ENCODE peak calls at places on chromosomes 5 and 9, in four cellular contexts. T is M059J, Z is NCI-H774, S is HFFc6. N is an unnamed sample.

GRCh38 chr5:179316111-179316551 is 29.1 kb downstream of the ADAMTS2 start:
- DNase-seq in S (no peak), Z (no peak), T (no peak), N (no peak)

GRCh38 chr9:126232461-126232860 is 94.2 kb upstream of the MVB12B start:
- DNase-seq in T (peak; percentile 8), Z (no peak), S (no peak), N (no peak)

GRCh38 chr5:172791291-172791690 is 20.3 kb upstream of the DUSP1 start:
- DNase-seq in Z (no peak), T (no peak), S (no peak), N (no peak)

GRCh38 chr5:163535290-163535689 is 29.9 kb downstream of the MAT2B start:
- DNase-seq in Z (no peak), S (no peak), T (no peak), N (no peak)

GRCh38 chr5:38638656-38639055 is 82.2 kb upstream of the LIFR start:
- DNase-seq in S (no peak), Z (no peak), T (no peak), N (no peak)

GRCh38 chr5:84260140-84260539 is 124.5 kb downstream of the EDIL3 start:
- DNase-seq in T (no peak), S (no peak), Z (no peak), N (no peak)

GRCh38 chr5:155047818-155048217 is 34.3 kb downstream of the KIF4B start:
- DNase-seq in Z (no peak), T (no peak), S (no peak), N (no peak)

GRCh38 chr5:68027519-68027918 is 188.0 kb upstream of the PIK3R1 start:
- DNase-seq in T (peak; percentile 85), S (peak; percentile 87), Z (no peak), N (no peak)

GRCh38 chr9:92467511-92467910 is 14.8 kb downstream of the ASPN start:
- DNase-seq in T (no peak), Z (no peak), S (no peak), N (no peak)

GRCh38 chr5:139389701-139390638 is at the start of gene MZB1:
- DNase-seq in Z (no peak), S (no peak), T (no peak), N (no peak)

GRCh38 chr9:84271004-84271886 is 69.3 kb downstream of the SLC28A3 start:
- DNase-seq in S (peak; percentile 39), T (peak; percentile 86), Z (no peak), N (no peak)

GRCh38 chr9:107751522-107752235 is 262.1 kb upstream of the KLF4 start:
- DNase-seq in Z (no peak), T (peak; percentile 88), S (peak; percentile 66), N (no peak)

GRCh38 chr9:71858812-71859211 is 52.2 kb downstream of the ABHD17B start:
- DNase-seq in T (peak; percentile 54), Z (no peak), S (peak; percentile 19), N (no peak)

GRCh38 chr5:53882637-53883036 is 322.2 kb downstream of the NDUFS4 start:
- DNase-seq in T (no peak), S (no peak), Z (no peak), N (no peak)

GRCh38 chr9:112711050-112711689 is 6.7 kb downstream of the INIP start:
- DNase-seq in S (peak; percentile 51), T (peak; percentile 44), Z (no peak), N (no peak)

GRCh38 chr9:13817754-13818278 is 496.1 kb downstream of the NFIB start:
- DNase-seq in T (no peak), Z (no peak), S (no peak), N (no peak)

GRCh38 chr9:119818726-119819435 is 449.6 kb upstream of the BRINP1 start:
- DNase-seq in S (no peak), T (no peak), Z (no peak), N (no peak)

GRCh38 chr9:126151671-126152050 is 175.0 kb upstream of the MVB12B start:
- DNase-seq in Z (peak; percentile 42), S (no peak), T (peak; percentile 31), N (no peak)

GRCh38 chr9:69308217-69308931 is 16.6 kb upstream of the ENTREP1 start:
- DNase-seq in S (no peak), Z (no peak), T (no peak), N (no peak)

GRCh38 chr9:130138791-130139190 is 33.4 kb upstream of the NCS1 start:
- DNase-seq in S (peak; percentile 95), Z (no peak), T (peak; percentile 99), N (no peak)

GRCh38 chr5:177336112-177336511 is 15.4 kb downstream of the LMAN2 start:
- DNase-seq in S (no peak), Z (no peak), T (peak; percentile 22), N (no peak)

GRCh38 chr5:151213803-151214613 is 9.9 kb downstream of the CCDC69 start:
- DNase-seq in Z (no peak), T (peak; percentile 46), S (no peak), N (no peak)

GRCh38 chr9:109912082-109912581 is 132.1 kb downstream of the PALM2AKAP2 start:
- DNase-seq in S (peak; percentile 88), Z (no peak), T (peak; percentile 87), N (no peak)

GRCh38 chr9:130461218-130461630 is 16.5 kb downstream of the ASS1 start:
- DNase-seq in Z (peak; percentile 35), T (peak; percentile 48), S (no peak), N (peak; percentile 25)

GRCh38 chr9:34591091-34591910 is 1.8 kb upstream of the CNTFR start:
- DNase-seq in S (peak; percentile 54), Z (peak; percentile 45), T (peak; percentile 73), N (peak; percentile 34)

GRCh38 chr9:713046-713445 is 128.5 kb upstream of the DMRT1 start:
- DNase-seq in S (no peak), T (no peak), Z (no peak), N (no peak)

GRCh38 chr9:22395585-22396205 is 50.9 kb upstream of the DMRTA1 start:
- DNase-seq in Z (no peak), S (peak; percentile 31), T (peak; percentile 93), N (no peak)

GRCh38 chr5:67976812-67977455 is 238.6 kb upstream of the PIK3R1 start:
- DNase-seq in T (no peak), S (no peak), Z (no peak), N (no peak)

GRCh38 chr5:175464414-175465233 is 13.7 kb upstream of the SFXN1 start:
- DNase-seq in S (peak; percentile 23), T (peak; percentile 51), Z (peak; percentile 86), N (peak; percentile 63)

GRCh38 chr5:124659798-124660197 is 86.6 kb downstream of the ZNF608 start:
- DNase-seq in T (no peak), Z (no peak), S (no peak), N (no peak)

GRCh38 chr5:9483251-9483650 is 62.6 kb downstream of the SEMA5A start:
- DNase-seq in Z (no peak), T (peak; percentile 22), S (peak; percentile 19), N (no peak)

GRCh38 chr9:114367406-114367805 is 20.4 kb downstream of the AKNA start:
- DNase-seq in S (no peak), T (no peak), Z (no peak), N (no peak)

GRCh38 chr5:40717281-40717680 is 37.6 kb downstream of the PTGER4 start:
- DNase-seq in S (peak; percentile 57), T (peak; percentile 66), Z (no peak), N (no peak)

GRCh38 chr5:108720416-108720815 is 27.3 kb upstream of the FER start:
- DNase-seq in T (peak; percentile 22), S (no peak), Z (no peak), N (no peak)

GRCh38 chr9:89058906-89059305 is 67.6 kb downstream of the S1PR3 start:
- DNase-seq in S (no peak), T (no peak), Z (no peak), N (no peak)